ENCODE peak calls at places on chromosome 20, in ten cellular contexts. One of them, this sample, is unnamed.

GRCh38 chr20:21739682-21740081 is 34.2 kb downstream of the PAX1 start:
- DNase-seq in fibroblast of the conjunctiva: no peak
- DNase-seq in stomach: no peak
- DNase-seq in left lung: no peak
- DNase-seq in activated naive CD4-positive, alpha-beta T cell treated with anti-CD3 and anti-CD28 coated beads for 36 hours: no peak
- DNase-seq in H7: no peak
- DNase-seq in iris pigment epithelial cell: no peak
- DNase-seq in CD4-positive, alpha-beta T cell: no peak
- DNase-seq in AG09319: no peak
- DNase-seq in tibial artery: no peak
- DNase-seq in this sample: no peak

GRCh38 chr20:14406495-14406894 is 69.1 kb upstream of the FLRT3 start:
- DNase-seq in fibroblast of the conjunctiva: no peak
- DNase-seq in stomach: no peak
- DNase-seq in left lung: no peak
- DNase-seq in activated naive CD4-positive, alpha-beta T cell treated with anti-CD3 and anti-CD28 coated beads for 36 hours: no peak
- DNase-seq in H7: no peak
- DNase-seq in iris pigment epithelial cell: peak
- DNase-seq in CD4-positive, alpha-beta T cell: no peak
- DNase-seq in AG09319: no peak
- DNase-seq in tibial artery: no peak
- DNase-seq in this sample: no peak

GRCh38 chr20:9332783-9333482 is 181.5 kb upstream of the LAMP5 start:
- DNase-seq in fibroblast of the conjunctiva: no peak
- DNase-seq in stomach: no peak
- DNase-seq in left lung: no peak
- DNase-seq in activated naive CD4-positive, alpha-beta T cell treated with anti-CD3 and anti-CD28 coated beads for 36 hours: no peak
- DNase-seq in H7: no peak
- DNase-seq in iris pigment epithelial cell: no peak
- DNase-seq in CD4-positive, alpha-beta T cell: no peak
- DNase-seq in AG09319: no peak
- DNase-seq in tibial artery: no peak
- DNase-seq in this sample: no peak

GRCh38 chr20:21102691-21103311 is 3.4 kb downstream of the LINC00237 start:
- DNase-seq in fibroblast of the conjunctiva: no peak
- DNase-seq in stomach: peak
- DNase-seq in left lung: peak
- DNase-seq in activated naive CD4-positive, alpha-beta T cell treated with anti-CD3 and anti-CD28 coated beads for 36 hours: peak
- DNase-seq in H7: peak
- DNase-seq in iris pigment epithelial cell: no peak
- DNase-seq in CD4-positive, alpha-beta T cell: no peak
- DNase-seq in AG09319: no peak
- DNase-seq in tibial artery: peak
- DNase-seq in this sample: no peak

GRCh38 chr20:10476319-10476724 is 41.2 kb downstream of the SLX4IP start:
- DNase-seq in fibroblast of the conjunctiva: no peak
- DNase-seq in stomach: no peak
- DNase-seq in left lung: no peak
- DNase-seq in activated naive CD4-positive, alpha-beta T cell treated with anti-CD3 and anti-CD28 coated beads for 36 hours: peak
- DNase-seq in H7: no peak
- DNase-seq in iris pigment epithelial cell: peak
- DNase-seq in CD4-positive, alpha-beta T cell: no peak
- DNase-seq in AG09319: no peak
- DNase-seq in tibial artery: no peak
- DNase-seq in this sample: no peak

GRCh38 chr20:53586640-53587039 is 7.0 kb downstream of the ZNF217 start:
- DNase-seq in fibroblast of the conjunctiva: no peak
- DNase-seq in stomach: peak
- DNase-seq in left lung: no peak
- DNase-seq in activated naive CD4-positive, alpha-beta T cell treated with anti-CD3 and anti-CD28 coated beads for 36 hours: no peak
- DNase-seq in H7: no peak
- DNase-seq in iris pigment epithelial cell: no peak
- DNase-seq in CD4-positive, alpha-beta T cell: no peak
- DNase-seq in AG09319: no peak
- DNase-seq in tibial artery: no peak
- DNase-seq in this sample: no peak

GRCh38 chr20:40703981-40704530 is 15.0 kb upstream of the MAFB start:
- DNase-seq in fibroblast of the conjunctiva: no peak
- DNase-seq in stomach: no peak
- DNase-seq in left lung: no peak
- DNase-seq in activated naive CD4-positive, alpha-beta T cell treated with anti-CD3 and anti-CD28 coated beads for 36 hours: no peak
- DNase-seq in H7: no peak
- DNase-seq in iris pigment epithelial cell: no peak
- DNase-seq in CD4-positive, alpha-beta T cell: no peak
- DNase-seq in AG09319: no peak
- DNase-seq in tibial artery: no peak
- DNase-seq in this sample: no peak

GRCh38 chr20:35077341-35077740 is 15.3 kb downstream of the TRPC4AP start:
- DNase-seq in fibroblast of the conjunctiva: no peak
- DNase-seq in stomach: no peak
- DNase-seq in left lung: no peak
- DNase-seq in activated naive CD4-positive, alpha-beta T cell treated with anti-CD3 and anti-CD28 coated beads for 36 hours: no peak
- DNase-seq in H7: no peak
- DNase-seq in iris pigment epithelial cell: no peak
- DNase-seq in CD4-positive, alpha-beta T cell: no peak
- DNase-seq in AG09319: no peak
- DNase-seq in tibial artery: no peak
- DNase-seq in this sample: no peak

GRCh38 chr20:4862661-4863060 is 138.6 kb downstream of the SLC23A2 start:
- DNase-seq in fibroblast of the conjunctiva: no peak
- DNase-seq in stomach: no peak
- DNase-seq in left lung: no peak
- DNase-seq in activated naive CD4-positive, alpha-beta T cell treated with anti-CD3 and anti-CD28 coated beads for 36 hours: no peak
- DNase-seq in H7: no peak
- DNase-seq in iris pigment epithelial cell: no peak
- DNase-seq in CD4-positive, alpha-beta T cell: no peak
- DNase-seq in AG09319: no peak
- DNase-seq in tibial artery: no peak
- DNase-seq in this sample: no peak

GRCh38 chr20:57659789-57660509 is 39.7 kb upstream of the ZBP1 start:
- DNase-seq in fibroblast of the conjunctiva: no peak
- DNase-seq in stomach: peak
- DNase-seq in left lung: peak
- DNase-seq in activated naive CD4-positive, alpha-beta T cell treated with anti-CD3 and anti-CD28 coated beads for 36 hours: no peak
- DNase-seq in H7: peak
- DNase-seq in iris pigment epithelial cell: no peak
- DNase-seq in CD4-positive, alpha-beta T cell: no peak
- DNase-seq in AG09319: no peak
- DNase-seq in tibial artery: peak
- DNase-seq in this sample: no peak

GRCh38 chr20:44085616-44086434 is 101.2 kb downstream of the JPH2 start:
- DNase-seq in fibroblast of the conjunctiva: no peak
- DNase-seq in stomach: no peak
- DNase-seq in left lung: no peak
- DNase-seq in activated naive CD4-positive, alpha-beta T cell treated with anti-CD3 and anti-CD28 coated beads for 36 hours: no peak
- DNase-seq in H7: no peak
- DNase-seq in iris pigment epithelial cell: no peak
- DNase-seq in CD4-positive, alpha-beta T cell: no peak
- DNase-seq in AG09319: no peak
- DNase-seq in tibial artery: no peak
- DNase-seq in this sample: no peak

GRCh38 chr20:62211769-62212288 is 8.2 kb downstream of the HRH3 start:
- DNase-seq in fibroblast of the conjunctiva: no peak
- DNase-seq in stomach: no peak
- DNase-seq in left lung: no peak
- DNase-seq in activated naive CD4-positive, alpha-beta T cell treated with anti-CD3 and anti-CD28 coated beads for 36 hours: no peak
- DNase-seq in H7: no peak
- DNase-seq in iris pigment epithelial cell: no peak
- DNase-seq in CD4-positive, alpha-beta T cell: no peak
- DNase-seq in AG09319: no peak
- DNase-seq in tibial artery: no peak
- DNase-seq in this sample: no peak

GRCh38 chr20:44072381-44072780 is 114.6 kb downstream of the JPH2 start:
- DNase-seq in fibroblast of the conjunctiva: no peak
- DNase-seq in stomach: no peak
- DNase-seq in left lung: no peak
- DNase-seq in activated naive CD4-positive, alpha-beta T cell treated with anti-CD3 and anti-CD28 coated beads for 36 hours: no peak
- DNase-seq in H7: no peak
- DNase-seq in iris pigment epithelial cell: no peak
- DNase-seq in CD4-positive, alpha-beta T cell: no peak
- DNase-seq in AG09319: no peak
- DNase-seq in tibial artery: no peak
- DNase-seq in this sample: no peak

GRCh38 chr20:50967621-50968020 is 9.0 kb downstream of the MOCS3 start:
- DNase-seq in fibroblast of the conjunctiva: no peak
- DNase-seq in stomach: no peak
- DNase-seq in left lung: no peak
- DNase-seq in activated naive CD4-positive, alpha-beta T cell treated with anti-CD3 and anti-CD28 coated beads for 36 hours: no peak
- DNase-seq in H7: no peak
- DNase-seq in iris pigment epithelial cell: peak
- DNase-seq in CD4-positive, alpha-beta T cell: no peak
- DNase-seq in AG09319: no peak
- DNase-seq in tibial artery: no peak
- DNase-seq in this sample: no peak

GRCh38 chr20:38874460-38875169 is 51.6 kb upstream of the FAM83D start:
- DNase-seq in fibroblast of the conjunctiva: no peak
- DNase-seq in stomach: no peak
- DNase-seq in left lung: no peak
- DNase-seq in activated naive CD4-positive, alpha-beta T cell treated with anti-CD3 and anti-CD28 coated beads for 36 hours: no peak
- DNase-seq in H7: no peak
- DNase-seq in iris pigment epithelial cell: no peak
- DNase-seq in CD4-positive, alpha-beta T cell: no peak
- DNase-seq in AG09319: no peak
- DNase-seq in tibial artery: peak
- DNase-seq in this sample: no peak

GRCh38 chr20:40335437-40335836 is 353.6 kb downstream of the MAFB start:
- DNase-seq in fibroblast of the conjunctiva: no peak
- DNase-seq in stomach: no peak
- DNase-seq in left lung: no peak
- DNase-seq in activated naive CD4-positive, alpha-beta T cell treated with anti-CD3 and anti-CD28 coated beads for 36 hours: no peak
- DNase-seq in H7: no peak
- DNase-seq in iris pigment epithelial cell: no peak
- DNase-seq in CD4-positive, alpha-beta T cell: no peak
- DNase-seq in AG09319: no peak
- DNase-seq in tibial artery: no peak
- DNase-seq in this sample: no peak

GRCh38 chr20:21166801-21167200 is 40.9 kb downstream of the KIZ start:
- DNase-seq in fibroblast of the conjunctiva: no peak
- DNase-seq in stomach: no peak
- DNase-seq in left lung: no peak
- DNase-seq in activated naive CD4-positive, alpha-beta T cell treated with anti-CD3 and anti-CD28 coated beads for 36 hours: no peak
- DNase-seq in H7: no peak
- DNase-seq in iris pigment epithelial cell: no peak
- DNase-seq in CD4-positive, alpha-beta T cell: no peak
- DNase-seq in AG09319: no peak
- DNase-seq in tibial artery: no peak
- DNase-seq in this sample: no peak

GRCh38 chr20:38804682-38805501 is 605 bp upstream of the PPP1R16B start:
- DNase-seq in fibroblast of the conjunctiva: no peak
- DNase-seq in stomach: peak
- DNase-seq in left lung: no peak
- DNase-seq in activated naive CD4-positive, alpha-beta T cell treated with anti-CD3 and anti-CD28 coated beads for 36 hours: peak
- DNase-seq in H7: peak
- DNase-seq in iris pigment epithelial cell: no peak
- DNase-seq in CD4-positive, alpha-beta T cell: peak
- DNase-seq in AG09319: no peak
- DNase-seq in tibial artery: no peak
- DNase-seq in this sample: no peak

GRCh38 chr20:17878069-17878911 is 90.3 kb downstream of the SNX5 start:
- DNase-seq in fibroblast of the conjunctiva: no peak
- DNase-seq in stomach: no peak
- DNase-seq in left lung: peak
- DNase-seq in activated naive CD4-positive, alpha-beta T cell treated with anti-CD3 and anti-CD28 coated beads for 36 hours: no peak
- DNase-seq in H7: no peak
- DNase-seq in iris pigment epithelial cell: no peak
- DNase-seq in CD4-positive, alpha-beta T cell: no peak
- DNase-seq in AG09319: no peak
- DNase-seq in tibial artery: peak
- DNase-seq in this sample: no peak

GRCh38 chr20:31967830-31968249 is at the start of gene XKR7:
- DNase-seq in fibroblast of the conjunctiva: no peak
- DNase-seq in stomach: no peak
- DNase-seq in left lung: no peak
- DNase-seq in activated naive CD4-positive, alpha-beta T cell treated with anti-CD3 and anti-CD28 coated beads for 36 hours: peak
- DNase-seq in H7: peak
- DNase-seq in iris pigment epithelial cell: no peak
- DNase-seq in CD4-positive, alpha-beta T cell: peak
- DNase-seq in AG09319: no peak
- DNase-seq in tibial artery: no peak
- DNase-seq in this sample: no peak

GRCh38 chr20:62627901-62628612 is 14.2 kb upstream of the SLCO4A1 start:
- DNase-seq in fibroblast of the conjunctiva: no peak
- DNase-seq in stomach: no peak
- DNase-seq in left lung: no peak
- DNase-seq in activated naive CD4-positive, alpha-beta T cell treated with anti-CD3 and anti-CD28 coated beads for 36 hours: no peak
- DNase-seq in H7: no peak
- DNase-seq in iris pigment epithelial cell: peak
- DNase-seq in CD4-positive, alpha-beta T cell: no peak
- DNase-seq in AG09319: no peak
- DNase-seq in tibial artery: no peak
- DNase-seq in this sample: peak

GRCh38 chr20:45355209-45355608 is 7.0 kb upstream of the SDC4 start:
- DNase-seq in fibroblast of the conjunctiva: peak
- DNase-seq in stomach: no peak
- DNase-seq in left lung: no peak
- DNase-seq in activated naive CD4-positive, alpha-beta T cell treated with anti-CD3 and anti-CD28 coated beads for 36 hours: peak
- DNase-seq in H7: no peak
- DNase-seq in iris pigment epithelial cell: peak
- DNase-seq in CD4-positive, alpha-beta T cell: no peak
- DNase-seq in AG09319: no peak
- DNase-seq in tibial artery: peak
- DNase-seq in this sample: no peak

GRCh38 chr20:16378712-16379111 is 194.5 kb downstream of the KIF16B start:
- DNase-seq in fibroblast of the conjunctiva: no peak
- DNase-seq in stomach: no peak
- DNase-seq in left lung: no peak
- DNase-seq in activated naive CD4-positive, alpha-beta T cell treated with anti-CD3 and anti-CD28 coated beads for 36 hours: no peak
- DNase-seq in H7: no peak
- DNase-seq in iris pigment epithelial cell: no peak
- DNase-seq in CD4-positive, alpha-beta T cell: no peak
- DNase-seq in AG09319: no peak
- DNase-seq in tibial artery: no peak
- DNase-seq in this sample: no peak

GRCh38 chr20:41299899-41300298 is 17.6 kb downstream of the ZHX3 start:
- DNase-seq in fibroblast of the conjunctiva: no peak
- DNase-seq in stomach: no peak
- DNase-seq in left lung: no peak
- DNase-seq in activated naive CD4-positive, alpha-beta T cell treated with anti-CD3 and anti-CD28 coated beads for 36 hours: no peak
- DNase-seq in H7: no peak
- DNase-seq in iris pigment epithelial cell: peak
- DNase-seq in CD4-positive, alpha-beta T cell: no peak
- DNase-seq in AG09319: no peak
- DNase-seq in tibial artery: no peak
- DNase-seq in this sample: no peak